ENCODE peak calls at places on chromosome 1, in nine cellular contexts. One of them, this sample, is unnamed.

GRCh38 chr1:31108861-31109260 is 43.3 kb upstream of the PUM1 start:
- DNase-seq in NB4: peak; percentile 65
- DNase-seq in Calu3: no peak
- DNase-seq in ovary: no peak
- DNase-seq in endothelial cell: no peak
- DNase-seq in psoas muscle: no peak
- DNase-seq in SK-N-SH: no peak
- DNase-seq in brain microvascular endothelial cell: no peak
- DNase-seq in neural crest cell: no peak
- DNase-seq in this sample: no peak

GRCh38 chr1:168842916-168843315 is 113.9 kb upstream of the DPT start:
- DNase-seq in NB4: no peak
- DNase-seq in Calu3: no peak
- DNase-seq in ovary: no peak
- DNase-seq in endothelial cell: no peak
- DNase-seq in psoas muscle: no peak
- DNase-seq in SK-N-SH: no peak
- DNase-seq in brain microvascular endothelial cell: no peak
- DNase-seq in neural crest cell: no peak
- DNase-seq in this sample: no peak

GRCh38 chr1:160541622-160542302 is 18.7 kb upstream of the SLAMF6 start:
- DNase-seq in NB4: no peak
- DNase-seq in Calu3: no peak
- DNase-seq in ovary: no peak
- DNase-seq in endothelial cell: no peak
- DNase-seq in psoas muscle: no peak
- DNase-seq in SK-N-SH: no peak
- DNase-seq in brain microvascular endothelial cell: no peak
- DNase-seq in neural crest cell: no peak
- DNase-seq in this sample: no peak

GRCh38 chr1:2804628-2805351 is 3.3 kb upstream of the TTC34 start:
- DNase-seq in NB4: no peak
- DNase-seq in Calu3: no peak
- DNase-seq in ovary: no peak
- DNase-seq in endothelial cell: no peak
- DNase-seq in psoas muscle: peak; percentile 45
- DNase-seq in SK-N-SH: no peak
- DNase-seq in brain microvascular endothelial cell: no peak
- DNase-seq in neural crest cell: no peak
- DNase-seq in this sample: no peak

GRCh38 chr1:231844986-231845502 is 218.5 kb downstream of the DISC1 start:
- DNase-seq in NB4: no peak
- DNase-seq in Calu3: no peak
- DNase-seq in ovary: no peak
- DNase-seq in endothelial cell: no peak
- DNase-seq in psoas muscle: no peak
- DNase-seq in SK-N-SH: no peak
- DNase-seq in brain microvascular endothelial cell: no peak
- DNase-seq in neural crest cell: no peak
- DNase-seq in this sample: no peak

GRCh38 chr1:117173711-117174110 is 37.0 kb downstream of the VTCN1 start:
- DNase-seq in NB4: no peak
- DNase-seq in Calu3: no peak
- DNase-seq in ovary: no peak
- DNase-seq in endothelial cell: no peak
- DNase-seq in psoas muscle: no peak
- DNase-seq in SK-N-SH: peak; percentile 44
- DNase-seq in brain microvascular endothelial cell: no peak
- DNase-seq in neural crest cell: no peak
- DNase-seq in this sample: no peak

GRCh38 chr1:211092955-211093354 is 41.0 kb downstream of the KCNH1 start:
- DNase-seq in NB4: no peak
- DNase-seq in Calu3: no peak
- DNase-seq in ovary: no peak
- DNase-seq in endothelial cell: no peak
- DNase-seq in psoas muscle: no peak
- DNase-seq in SK-N-SH: no peak
- DNase-seq in brain microvascular endothelial cell: no peak
- DNase-seq in neural crest cell: no peak
- DNase-seq in this sample: no peak

GRCh38 chr1:116134178-116134773 is 23.1 kb downstream of the MAB21L3 start:
- DNase-seq in NB4: peak; percentile 34
- DNase-seq in Calu3: no peak
- DNase-seq in ovary: no peak
- DNase-seq in endothelial cell: no peak
- DNase-seq in psoas muscle: no peak
- DNase-seq in SK-N-SH: no peak
- DNase-seq in brain microvascular endothelial cell: no peak
- DNase-seq in neural crest cell: no peak
- DNase-seq in this sample: no peak

GRCh38 chr1:35592991-35593769 is 20.1 kb downstream of the TFAP2E start:
- DNase-seq in NB4: peak; percentile 80
- DNase-seq in Calu3: no peak
- DNase-seq in ovary: no peak
- DNase-seq in endothelial cell: no peak
- DNase-seq in psoas muscle: no peak
- DNase-seq in SK-N-SH: no peak
- DNase-seq in brain microvascular endothelial cell: no peak
- DNase-seq in neural crest cell: no peak
- DNase-seq in this sample: no peak

GRCh38 chr1:228096416-228097332 is 6.5 kb downstream of the C1orf35 start:
- DNase-seq in NB4: peak; percentile 1
- DNase-seq in Calu3: no peak
- DNase-seq in ovary: no peak
- DNase-seq in endothelial cell: no peak
- DNase-seq in psoas muscle: peak; percentile 48
- DNase-seq in SK-N-SH: peak; percentile 3
- DNase-seq in brain microvascular endothelial cell: no peak
- DNase-seq in neural crest cell: no peak
- DNase-seq in this sample: no peak

GRCh38 chr1:100456880-100457279 is 81.1 kb upstream of the GPR88 start:
- DNase-seq in NB4: no peak
- DNase-seq in Calu3: no peak
- DNase-seq in ovary: no peak
- DNase-seq in endothelial cell: no peak
- DNase-seq in psoas muscle: no peak
- DNase-seq in SK-N-SH: no peak
- DNase-seq in brain microvascular endothelial cell: no peak
- DNase-seq in neural crest cell: no peak
- DNase-seq in this sample: no peak

GRCh38 chr1:170407138-170407537 is 124.8 kb upstream of the GORAB start:
- DNase-seq in NB4: no peak
- DNase-seq in Calu3: no peak
- DNase-seq in ovary: no peak
- DNase-seq in endothelial cell: no peak
- DNase-seq in psoas muscle: no peak
- DNase-seq in SK-N-SH: no peak
- DNase-seq in brain microvascular endothelial cell: no peak
- DNase-seq in neural crest cell: no peak
- DNase-seq in this sample: no peak

GRCh38 chr1:94438692-94439276 is 20.6 kb downstream of the ABCD3 start:
- DNase-seq in NB4: no peak
- DNase-seq in Calu3: no peak
- DNase-seq in ovary: no peak
- DNase-seq in endothelial cell: no peak
- DNase-seq in psoas muscle: no peak
- DNase-seq in SK-N-SH: no peak
- DNase-seq in brain microvascular endothelial cell: no peak
- DNase-seq in neural crest cell: no peak
- DNase-seq in this sample: no peak

GRCh38 chr1:150066328-150066727 is 1.2 kb upstream of the VPS45 start:
- DNase-seq in NB4: no peak
- DNase-seq in Calu3: no peak
- DNase-seq in ovary: no peak
- DNase-seq in endothelial cell: no peak
- DNase-seq in psoas muscle: no peak
- DNase-seq in SK-N-SH: no peak
- DNase-seq in brain microvascular endothelial cell: no peak
- DNase-seq in neural crest cell: no peak
- DNase-seq in this sample: no peak

GRCh38 chr1:150065184-150065871 is 2.2 kb upstream of the VPS45 start:
- DNase-seq in NB4: no peak
- DNase-seq in Calu3: no peak
- DNase-seq in ovary: no peak
- DNase-seq in endothelial cell: no peak
- DNase-seq in psoas muscle: no peak
- DNase-seq in SK-N-SH: no peak
- DNase-seq in brain microvascular endothelial cell: no peak
- DNase-seq in neural crest cell: no peak
- DNase-seq in this sample: no peak

GRCh38 chr1:150069923-150070322 is 2.3 kb downstream of the VPS45 start:
- DNase-seq in NB4: no peak
- DNase-seq in Calu3: no peak
- DNase-seq in ovary: no peak
- DNase-seq in endothelial cell: no peak
- DNase-seq in psoas muscle: no peak
- DNase-seq in SK-N-SH: no peak
- DNase-seq in brain microvascular endothelial cell: no peak
- DNase-seq in neural crest cell: no peak
- DNase-seq in this sample: no peak

GRCh38 chr1:150066838-150067183 is 765 bp upstream of the VPS45 start:
- DNase-seq in NB4: peak; percentile 71
- DNase-seq in Calu3: peak; percentile 71
- DNase-seq in ovary: no peak
- DNase-seq in endothelial cell: peak; percentile 49
- DNase-seq in psoas muscle: peak; percentile 64
- DNase-seq in SK-N-SH: no peak
- DNase-seq in brain microvascular endothelial cell: no peak
- DNase-seq in neural crest cell: peak; percentile 54
- DNase-seq in this sample: peak; percentile 29

GRCh38 chr1:150067184-150068182 is at the start of gene VPS45:
- DNase-seq in NB4: peak; percentile 92
- DNase-seq in Calu3: peak; percentile 93
- DNase-seq in ovary: peak; percentile 87
- DNase-seq in endothelial cell: peak; percentile 90
- DNase-seq in psoas muscle: peak; percentile 95
- DNase-seq in SK-N-SH: peak; percentile 91
- DNase-seq in brain microvascular endothelial cell: peak; percentile 87
- DNase-seq in neural crest cell: peak; percentile 75
- DNase-seq in this sample: peak; percentile 71
- TF ChIP-seq CTCF in NB4: no peak
- TF ChIP-seq CTCF in Calu3: no peak
- TF ChIP-seq CTCF in ovary: peak; percentile 30
- TF ChIP-seq CTCF in endothelial cell: no peak
- TF ChIP-seq CTCF in psoas muscle: peak; percentile 6
- TF ChIP-seq CTCF in SK-N-SH: no peak
- TF ChIP-seq CTCF in brain microvascular endothelial cell: no peak
- TF ChIP-seq CTCF in neural crest cell: no peak
- TF ChIP-seq CTCF in this sample: no peak

GRCh38 chr1:155084722-155085503 is 6.3 kb downstream of the EFNA3 start:
- DNase-seq in NB4: peak; percentile 95
- DNase-seq in Calu3: peak; percentile 97
- DNase-seq in ovary: peak; percentile 92
- DNase-seq in endothelial cell: peak; percentile 95
- DNase-seq in psoas muscle: peak; percentile 95
- DNase-seq in SK-N-SH: peak; percentile 94
- DNase-seq in brain microvascular endothelial cell: peak; percentile 88
- DNase-seq in neural crest cell: peak; percentile 95
- DNase-seq in this sample: peak; percentile 95

GRCh38 chr1:155086182-155086741 is 7.6 kb downstream of the EFNA3 start:
- DNase-seq in NB4: peak; percentile 81
- DNase-seq in Calu3: peak; percentile 85
- DNase-seq in ovary: peak; percentile 77
- DNase-seq in endothelial cell: peak; percentile 82
- DNase-seq in psoas muscle: peak; percentile 83
- DNase-seq in SK-N-SH: peak; percentile 88
- DNase-seq in brain microvascular endothelial cell: peak; percentile 41
- DNase-seq in neural crest cell: peak; percentile 83
- DNase-seq in this sample: peak; percentile 87

GRCh38 chr1:155085504-155086181 is 7.0 kb downstream of the EFNA3 start:
- DNase-seq in NB4: peak; percentile 54
- DNase-seq in Calu3: peak; percentile 77
- DNase-seq in ovary: peak; percentile 75
- DNase-seq in endothelial cell: no peak
- DNase-seq in psoas muscle: peak; percentile 78
- DNase-seq in SK-N-SH: peak; percentile 44
- DNase-seq in brain microvascular endothelial cell: peak; percentile 22
- DNase-seq in neural crest cell: no peak
- DNase-seq in this sample: peak; percentile 55

GRCh38 chr1:155083865-155084721 is 5.5 kb downstream of the EFNA3 start:
- DNase-seq in NB4: peak; percentile 54
- DNase-seq in Calu3: peak; percentile 57
- DNase-seq in ovary: peak; percentile 67
- DNase-seq in endothelial cell: no peak
- DNase-seq in psoas muscle: no peak
- DNase-seq in SK-N-SH: peak; percentile 41
- DNase-seq in brain microvascular endothelial cell: peak; percentile 18
- DNase-seq in neural crest cell: no peak
- DNase-seq in this sample: no peak

GRCh38 chr1:155086856-155087535 is 8.4 kb downstream of the EFNA3 start:
- DNase-seq in NB4: no peak
- DNase-seq in Calu3: no peak
- DNase-seq in ovary: no peak
- DNase-seq in endothelial cell: no peak
- DNase-seq in psoas muscle: no peak
- DNase-seq in SK-N-SH: no peak
- DNase-seq in brain microvascular endothelial cell: no peak
- DNase-seq in neural crest cell: no peak
- DNase-seq in this sample: no peak
- TF ChIP-seq CTCF in NB4: no peak
- TF ChIP-seq CTCF in Calu3: no peak
- TF ChIP-seq CTCF in ovary: no peak
- TF ChIP-seq CTCF in endothelial cell: no peak
- TF ChIP-seq CTCF in psoas muscle: no peak
- TF ChIP-seq CTCF in SK-N-SH: no peak
- TF ChIP-seq CTCF in brain microvascular endothelial cell: peak; percentile 36
- TF ChIP-seq CTCF in neural crest cell: no peak
- TF ChIP-seq CTCF in this sample: no peak

DNA sequence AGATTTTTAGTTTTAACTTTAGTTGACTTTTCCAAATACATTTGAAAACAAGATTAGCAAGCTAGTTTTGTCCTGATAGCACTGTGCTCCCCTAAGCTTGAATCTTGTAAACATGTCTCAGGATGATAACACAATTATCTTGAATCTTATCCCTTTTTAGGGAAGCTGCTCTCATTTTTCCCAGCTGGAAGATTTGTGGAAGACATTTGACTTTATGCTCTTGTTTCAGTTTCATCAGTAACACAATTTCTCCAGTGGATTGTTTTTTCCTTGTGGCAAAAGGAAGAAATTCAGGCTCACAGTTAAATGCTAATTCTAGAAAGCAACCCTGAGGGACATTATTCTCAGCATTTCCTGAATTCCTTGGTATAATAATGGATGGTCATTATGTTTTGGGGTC is 88.8 kb downstream of the CDC7 start:
- DNase-seq in NB4: no peak
- DNase-seq in Calu3: no peak
- DNase-seq in ovary: no peak
- DNase-seq in endothelial cell: no peak
- DNase-seq in psoas muscle: no peak
- DNase-seq in SK-N-SH: no peak
- DNase-seq in brain microvascular endothelial cell: no peak
- DNase-seq in neural crest cell: no peak
- DNase-seq in this sample: no peak
- TF ChIP-seq CTCF in NB4: no peak
- TF ChIP-seq CTCF in Calu3: no peak
- TF ChIP-seq CTCF in ovary: peak; percentile 46
- TF ChIP-seq CTCF in endothelial cell: no peak
- TF ChIP-seq CTCF in psoas muscle: no peak
- TF ChIP-seq CTCF in SK-N-SH: no peak
- TF ChIP-seq CTCF in brain microvascular endothelial cell: no peak
- TF ChIP-seq CTCF in neural crest cell: no peak
- TF ChIP-seq CTCF in this sample: no peak

GRCh38 chr1:55741516-55741915 is 526.4 kb upstream of the USP24 start:
- DNase-seq in NB4: no peak
- DNase-seq in Calu3: no peak
- DNase-seq in ovary: no peak
- DNase-seq in endothelial cell: no peak
- DNase-seq in psoas muscle: no peak
- DNase-seq in SK-N-SH: no peak
- DNase-seq in brain microvascular endothelial cell: no peak
- DNase-seq in neural crest cell: no peak
- DNase-seq in this sample: no peak
- TF ChIP-seq CTCF in NB4: no peak
- TF ChIP-seq CTCF in Calu3: no peak
- TF ChIP-seq CTCF in ovary: no peak
- TF ChIP-seq CTCF in endothelial cell: no peak
- TF ChIP-seq CTCF in psoas muscle: no peak
- TF ChIP-seq CTCF in SK-N-SH: no peak
- TF ChIP-seq CTCF in brain microvascular endothelial cell: no peak
- TF ChIP-seq CTCF in neural crest cell: no peak
- TF ChIP-seq CTCF in this sample: no peak